ENCODE peak calls at places on chromosome 21, in nine cellular contexts. K is tibial artery, W is vagina, Q is breast epithelium, D is lower lobe of right lung, I is fibroblast of lung, X is DND-41, T is neural progenitor cell, G is GM12878. J is an unnamed sample.

GRCh38 chr21:35511298-35512162 is 462.4 kb upstream of the RUNX1 start:
- DNase-seq in T (no peak), D (no peak), I (peak), Q (no peak), G (no peak), X (no peak), K (no peak), W (no peak), J (no peak)

GRCh38 chr21:39556176-39556575 is 56.6 kb upstream of the B3GALT5 start:
- DNase-seq in G (no peak), X (no peak), I (no peak), K (no peak), W (no peak), T (peak), D (no peak), Q (peak), J (no peak)

GRCh38 chr21:29637553-29637952 is 302.2 kb downstream of the GRIK1 start:
- DNase-seq in Q (no peak), W (no peak), D (no peak), T (no peak), I (no peak), K (no peak), X (no peak), G (no peak), J (no peak)

GRCh38 chr21:40165671-40166070 is 298.4 kb downstream of the PCP4 start:
- DNase-seq in X (no peak), I (no peak), T (peak), K (no peak), W (no peak), G (no peak), D (no peak), Q (no peak), J (no peak)

GRCh38 chr21:35652196-35652595 is 408.1 kb downstream of the SETD4 start:
- DNase-seq in G (no peak), X (no peak), I (no peak), Q (no peak), W (no peak), D (no peak), K (no peak), T (no peak), J (no peak)

GRCh38 chr21:28091500-28091899 is 901.2 kb downstream of the LTN1 start:
- DNase-seq in I (no peak), D (no peak), X (no peak), K (no peak), Q (no peak), W (no peak), T (no peak), G (no peak), J (no peak)

GRCh38 chr21:33019885-33020557 is 5.7 kb upstream of the OLIG2 start:
- DNase-seq in K (no peak), W (no peak), Q (no peak), I (no peak), T (peak), D (no peak), G (no peak), X (peak), J (no peak)

GRCh38 chr21:24375201-24375600 is 1232.1 kb downstream of the MRPL39 start:
- DNase-seq in X (peak), I (no peak), D (no peak), W (no peak), K (no peak), G (no peak), T (no peak), Q (no peak), J (no peak)

GRCh38 chr21:32742470-32742869 is 14.7 kb upstream of the SYNJ1 start:
- DNase-seq in W (no peak), X (no peak), G (no peak), T (no peak), Q (no peak), I (no peak), K (no peak), D (no peak), J (no peak)

GRCh38 chr21:32682696-32683474 is 44.9 kb downstream of the SYNJ1 start:
- DNase-seq in X (no peak), T (no peak), Q (no peak), W (no peak), D (no peak), G (no peak), I (no peak), K (no peak), J (no peak)

GRCh38 chr21:43209575-43210453 is 41.0 kb downstream of the CRYAA start:
- DNase-seq in G (no peak), K (peak), X (no peak), I (peak), T (no peak), W (peak), D (no peak), Q (peak), J (no peak)

GRCh38 chr21:39657091-39657689 is 44.5 kb downstream of the B3GALT5 start:
- DNase-seq in Q (no peak), D (no peak), K (no peak), X (no peak), T (no peak), I (no peak), W (no peak), G (no peak), J (no peak)

GRCh38 chr21:39441502-39442475 is 3.8 kb downstream of the LCA5L start:
- DNase-seq in T (peak), Q (no peak), W (no peak), K (no peak), G (no peak), I (peak), D (no peak), X (peak), J (no peak)

GRCh38 chr21:21898801-21899200 is 900.6 kb downstream of the NCAM2 start:
- DNase-seq in X (no peak), T (no peak), K (no peak), D (no peak), G (no peak), Q (no peak), I (no peak), W (no peak), J (no peak)

GRCh38 chr21:14403681-14404318 is 20.9 kb upstream of the HSPA13 start:
- DNase-seq in K (no peak), W (no peak), D (no peak), T (peak), I (peak), Q (no peak), G (peak), X (peak), J (no peak)

GRCh38 chr21:38839683-38840286 is 34.1 kb downstream of the ETS2 start:
- DNase-seq in K (no peak), X (no peak), I (peak), T (no peak), G (no peak), D (no peak), Q (no peak), W (no peak), J (no peak)

DNA sequence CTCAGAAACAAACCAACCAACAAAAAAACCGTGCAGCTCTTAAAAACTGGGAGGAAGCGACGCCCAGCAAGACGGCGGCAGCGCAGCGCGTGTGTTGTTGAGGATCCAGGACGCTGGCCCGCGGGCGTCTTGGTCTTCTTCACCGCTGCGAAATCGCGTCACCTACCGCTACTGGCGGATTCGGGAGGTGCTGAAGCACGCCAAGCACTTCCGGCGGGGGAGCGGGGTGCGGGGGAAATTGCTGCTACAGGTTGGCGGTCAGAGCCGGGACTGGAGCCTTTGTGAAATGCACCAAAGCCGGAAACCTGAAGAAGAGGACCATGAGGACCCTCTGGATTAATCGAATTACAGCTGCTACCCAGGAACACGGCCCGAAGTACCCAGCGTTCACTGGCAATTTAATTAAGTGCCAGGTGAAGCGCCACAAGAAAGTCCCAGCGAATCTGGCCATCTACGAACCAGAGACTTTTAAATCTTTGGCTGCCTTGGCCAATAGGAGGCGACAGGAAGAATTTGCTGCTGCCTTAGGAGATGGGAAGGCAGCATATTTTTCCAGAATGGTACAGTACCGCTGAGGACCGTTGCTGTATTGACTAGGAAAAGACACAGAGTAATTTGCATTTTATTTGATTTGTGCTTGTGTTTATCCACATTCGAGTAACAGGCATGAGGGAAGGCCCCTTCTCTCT is 11.9 kb upstream of the RIPPLY3 start:
- DNase-seq in I (peak), Q (no peak), D (no peak), K (no peak), W (no peak), T (peak), G (no peak), X (no peak), J (no peak)
- TF ChIP-seq CTCF in I (no peak), Q (no peak), D (no peak), K (no peak), W (no peak), T (no peak), G (no peak), X (no peak), J (no peak)

GRCh38 chr21:44454747-44455523 is at the start of gene LRRC3:
- DNase-seq in X (peak), I (peak), K (peak), W (no peak), Q (peak), D (peak), G (peak), T (peak), J (peak)
- H3K27ac ChIP-seq in X (no peak), I (no peak), K (no peak), W (no peak), Q (no peak), D (peak), G (no peak), T (no peak), J (no peak)

DNA sequence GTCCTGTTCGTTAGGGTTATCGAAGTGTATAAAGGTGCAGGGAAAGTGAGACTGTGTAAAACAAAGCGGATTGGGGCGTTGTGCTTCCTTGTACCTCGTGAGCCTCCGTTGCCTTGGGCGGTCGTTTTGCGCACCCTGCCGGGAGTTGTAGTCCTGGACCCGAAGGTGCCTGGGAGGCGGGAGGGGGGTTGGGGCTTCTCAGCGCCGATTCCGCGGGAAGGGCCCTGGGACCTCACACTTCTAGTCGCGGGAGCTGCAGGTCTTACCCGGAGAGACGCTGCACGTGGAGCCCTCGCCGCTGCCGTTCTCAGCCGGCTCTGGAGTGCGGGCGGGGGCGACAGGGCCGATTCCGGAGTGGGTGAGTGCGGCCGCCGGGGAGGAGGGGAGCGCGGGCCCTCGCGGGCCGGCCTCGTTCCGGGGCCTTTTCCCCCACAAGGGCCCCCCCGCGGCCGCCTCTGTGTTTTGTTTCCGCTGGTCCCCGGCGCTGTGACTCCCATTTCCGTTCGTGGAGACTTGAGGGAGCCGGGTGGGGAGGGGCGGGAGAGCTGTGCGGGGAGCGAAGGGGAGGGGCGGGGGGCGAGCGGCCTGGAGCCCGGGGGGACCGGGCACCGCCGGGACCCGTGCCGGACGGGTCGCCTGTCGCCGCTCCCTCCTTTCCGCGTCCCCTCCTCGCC is 586 bp downstream of the GABPA start:
- DNase-seq in I (peak), Q (peak), X (peak), D (peak), T (peak), K (peak), W (peak), G (no peak), J (peak)
- TF ChIP-seq CTCF in I (peak), Q (no peak), X (no peak), D (no peak), T (no peak), K (no peak), W (no peak), G (no peak), J (no peak)

DNA sequence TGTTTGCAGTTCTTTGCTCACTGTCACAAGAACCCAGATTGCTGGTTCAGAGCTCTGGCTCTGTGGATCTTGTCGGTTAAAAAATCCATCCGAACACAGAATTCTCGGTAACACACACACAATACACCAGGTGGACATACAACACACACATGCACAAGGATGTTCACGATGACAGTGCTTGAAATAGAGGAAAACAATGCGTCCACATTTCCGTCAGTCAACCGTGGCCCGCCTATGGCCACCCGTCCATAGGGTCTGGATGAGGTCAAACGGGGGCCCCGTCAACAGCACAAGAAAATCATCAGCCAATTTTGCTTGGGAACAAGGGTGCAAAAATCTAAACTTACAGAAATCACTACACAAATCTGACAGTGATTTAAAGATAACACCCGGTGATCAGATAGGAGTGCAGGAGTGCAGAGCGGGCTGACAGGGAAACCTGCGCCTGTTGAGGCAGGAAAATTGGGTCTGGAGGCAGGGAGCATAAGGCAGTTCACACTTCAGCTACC is 50.4 kb upstream of the SLC19A1 start:
- DNase-seq in T (no peak), G (no peak), W (no peak), I (no peak), Q (no peak), K (no peak), X (no peak), D (peak), J (no peak)
- H3K27ac ChIP-seq in T (no peak), G (no peak), W (no peak), I (no peak), Q (no peak), K (no peak), X (no peak), D (no peak), J (no peak)

GRCh38 chr21:37489553-37489952 is 123.0 kb downstream of the DYRK1A start:
- DNase-seq in T (no peak), Q (no peak), K (no peak), G (no peak), X (no peak), I (no peak), D (no peak), W (no peak), J (no peak)
- TF ChIP-seq CTCF in T (no peak), Q (no peak), K (no peak), G (no peak), X (no peak), I (no peak), D (no peak), W (no peak), J (no peak)

DNA sequence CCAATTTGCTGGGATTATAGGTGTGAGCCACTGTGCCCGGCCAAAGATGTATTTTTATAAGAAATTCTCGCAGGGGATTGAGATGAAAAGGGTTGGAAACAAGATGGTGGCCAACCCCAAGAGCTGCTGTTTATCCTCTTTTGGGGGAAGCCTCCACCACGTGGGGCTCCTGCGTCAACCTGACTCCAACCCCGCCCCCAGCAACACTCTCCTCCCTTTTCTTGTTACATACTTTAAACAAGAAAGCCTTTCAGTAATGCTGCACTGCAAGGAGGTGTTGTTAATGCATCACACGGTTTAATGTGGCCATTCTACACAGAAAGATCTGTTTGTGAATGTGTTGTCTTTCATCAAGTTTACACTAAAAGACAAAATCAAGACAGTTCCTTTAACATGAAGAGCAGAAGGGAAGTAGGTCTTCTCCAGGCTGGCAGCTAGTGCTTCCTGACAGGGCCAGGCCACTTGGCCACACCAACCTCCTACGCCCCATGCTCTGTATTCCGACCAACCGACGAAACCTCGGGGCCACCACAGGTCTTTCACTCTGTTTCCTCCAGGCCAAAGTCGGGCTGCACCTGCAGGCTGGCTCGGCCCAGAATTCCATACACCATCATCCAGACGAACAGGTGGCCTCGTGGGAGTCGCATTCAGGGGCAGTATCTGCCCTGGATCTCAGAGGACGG is 25.9 kb downstream of the C2CD2 start:
- DNase-seq in T (no peak), G (no peak), K (no peak), D (no peak), Q (no peak), W (no peak), I (no peak), X (no peak), J (no peak)
- H3K27ac ChIP-seq in T (no peak), G (peak), K (peak), D (peak), Q (peak), W (peak), I (no peak), X (peak), J (no peak)

GRCh38 chr21:16002872-16003466 is 273.2 kb downstream of the USP25 start:
- DNase-seq in X (no peak), T (no peak), D (no peak), Q (no peak), W (no peak), G (no peak), K (no peak), I (peak), J (no peak)
- TF ChIP-seq CTCF in X (peak), T (peak), D (peak), Q (no peak), W (peak), G (no peak), K (peak), I (peak), J (no peak)

GRCh38 chr21:19810779-19811178 is 1187.4 kb upstream of the NCAM2 start:
- DNase-seq in I (peak), X (no peak), K (no peak), G (no peak), Q (no peak), T (no peak), W (no peak), D (no peak), J (no peak)
- H3K27ac ChIP-seq in I (no peak), X (no peak), K (no peak), G (no peak), Q (no peak), T (no peak), W (no peak), D (no peak), J (no peak)

GRCh38 chr21:31457675-31458074 is 113.6 kb upstream of the TIAM1 start:
- DNase-seq in Q (no peak), K (no peak), G (no peak), W (no peak), I (no peak), D (no peak), T (peak), X (no peak), J (no peak)
- TF ChIP-seq CTCF in Q (no peak), K (no peak), G (peak), W (no peak), I (no peak), D (no peak), T (peak), X (peak), J (no peak)

DNA sequence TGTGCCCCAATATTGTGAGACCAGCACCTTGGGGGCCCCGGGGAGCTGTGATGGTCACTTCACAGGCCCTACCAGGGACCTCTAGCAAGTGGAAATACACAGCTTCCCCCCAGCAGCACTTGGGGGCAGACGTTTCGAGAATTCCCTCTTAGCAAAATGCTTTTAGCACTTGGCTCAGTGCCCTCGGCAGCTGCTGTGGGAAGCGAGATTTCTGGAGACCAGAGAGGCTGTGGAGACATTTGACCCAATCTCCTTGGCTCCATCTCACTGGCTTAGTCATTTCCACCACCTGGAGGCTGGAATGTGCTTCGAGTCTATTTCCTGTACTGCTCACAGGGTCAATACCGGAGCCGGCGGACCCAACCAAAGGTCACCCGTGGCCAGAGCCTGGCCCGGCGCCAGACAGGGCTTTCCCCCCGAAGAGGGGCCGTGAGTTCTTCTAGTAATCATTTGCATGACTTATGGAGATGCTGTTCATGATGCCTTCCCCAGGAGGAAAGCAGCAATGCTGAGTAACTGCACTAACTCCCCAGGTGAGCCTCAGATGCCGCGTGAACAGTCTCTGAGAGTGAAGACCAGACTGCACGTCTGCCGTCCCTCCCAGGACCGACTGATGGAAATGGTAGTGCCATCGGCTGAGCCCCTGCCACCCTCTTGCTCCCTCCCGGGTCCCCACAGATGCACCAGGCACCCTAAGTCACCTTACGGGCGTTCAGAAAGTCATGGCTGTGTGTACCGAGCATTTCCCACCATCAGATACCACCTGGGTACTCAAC is 4.4 kb upstream of the C2CD2 start:
- DNase-seq in I (peak), Q (peak), X (no peak), K (peak), T (no peak), D (no peak), W (no peak), G (no peak), J (no peak)
- H3K27ac ChIP-seq in I (peak), Q (peak), X (no peak), K (peak), T (no peak), D (no peak), W (peak), G (no peak), J (no peak)